ENCODE peak calls at places on chromosomes 2 and 18, in four cellular contexts. T is NCI-H2107, M is T-helper 17 cell, B is NCI-H774. O is an unnamed sample.

GRCh38 chr2:224801360-224801759 is 85.2 kb upstream of the CCDC195 start:
- DNase-seq in M (no peak), B (no peak), T (no peak), O (no peak)

GRCh38 chr2:62042944-62043343 is 137.5 kb downstream of the COMMD1 start:
- DNase-seq in T (no peak), M (no peak), B (no peak), O (no peak)

GRCh38 chr2:222760301-222760897 is 88.9 kb downstream of the MOGAT1 start:
- DNase-seq in M (no peak), B (no peak), T (no peak), O (no peak)

GRCh38 chr2:129396980-129397599 is 582.4 kb upstream of the RAB6C start:
- DNase-seq in M (no peak), T (peak), B (no peak), O (peak)

GRCh38 chr2:101616411-101616810 is 81.1 kb upstream of the MAP4K4 start:
- DNase-seq in M (no peak), B (peak), T (peak), O (no peak)

GRCh38 chr18:58953627-58954026 is 89.0 kb downstream of the ZNF532 start:
- DNase-seq in B (peak), M (no peak), T (no peak), O (no peak)

GRCh38 chr2:225512873-225513580 is 113.5 kb downstream of the NYAP2 start:
- DNase-seq in M (no peak), T (no peak), B (no peak), O (no peak)

GRCh38 chr2:189880963-189881362 is 96.7 kb downstream of the PMS1 start:
- DNase-seq in B (no peak), M (no peak), T (no peak), O (no peak)

GRCh38 chr2:43637030-43637803 is at the start of gene PLEKHH2:
- DNase-seq in B (peak), M (peak), T (peak), O (peak)

GRCh38 chr2:181235683-181236459 is 221.3 kb upstream of the ITGA4 start:
- DNase-seq in T (no peak), M (no peak), B (no peak), O (no peak)

GRCh38 chr2:9554841-9555337 is 741 bp downstream of the ADAM17 start:
- DNase-seq in M (no peak), T (no peak), B (no peak), O (no peak)

GRCh38 chr2:47221956-47222355 is 66.8 kb upstream of the STPG4 start:
- DNase-seq in T (no peak), M (no peak), B (no peak), O (no peak)

GRCh38 chr2:73239776-73240175 is 5.7 kb downstream of the CCT7 start:
- DNase-seq in T (no peak), B (no peak), M (no peak), O (no peak)

GRCh38 chr2:119024568-119024967 is 82.6 kb downstream of the MARCO start:
- DNase-seq in T (no peak), M (no peak), B (no peak), O (no peak)

GRCh38 chr2:128323501-128323931 is 4.8 kb upstream of the HS6ST1 start:
- DNase-seq in B (no peak), M (peak), T (no peak), O (peak)

GRCh38 chr2:174330945-174331619 is 3.7 kb upstream of the SP9 start:
- DNase-seq in T (no peak), B (no peak), M (no peak), O (no peak)

GRCh38 chr2:159944874-159945273 is 117.5 kb downstream of the PLA2R1 start:
- DNase-seq in T (no peak), B (no peak), M (no peak), O (no peak)

GRCh38 chr2:159892990-159893389 is 95.0 kb upstream of the CD302 start:
- DNase-seq in T (no peak), M (no peak), B (no peak), O (no peak)

GRCh38 chr2:24117902-24118301 is 5.2 kb downstream of the PFN4 start:
- DNase-seq in M (no peak), B (no peak), T (no peak), O (no peak)

GRCh38 chr18:63999871-64000270 is 30.0 kb downstream of the SERPINB8 start:
- DNase-seq in M (no peak), T (no peak), B (peak), O (no peak)

GRCh38 chr2:126736133-126736874 is 80.3 kb downstream of the GYPC start:
- DNase-seq in T (no peak), M (no peak), B (no peak), O (no peak)

GRCh38 chr2:77232909-77233308 is 289.3 kb downstream of the LRRTM4 start:
- DNase-seq in M (no peak), B (no peak), T (no peak), O (no peak)

GRCh38 chr18:68489018-68489792 is 225.7 kb downstream of the TMX3 start:
- DNase-seq in M (no peak), T (no peak), B (no peak), O (no peak)

GRCh38 chr2:85445316-85446295 is 27.1 kb downstream of the SH2D6 start:
- DNase-seq in B (no peak), T (peak), M (no peak), O (no peak)

GRCh38 chr2:10028988-10029874 is 14.1 kb upstream of the KLF11 start:
- DNase-seq in M (peak), T (no peak), B (no peak), O (no peak)

GRCh38 chr2:102251042-102251848 is 60.1 kb upstream of the IL1RL1 start:
- DNase-seq in B (no peak), M (peak), T (no peak), O (no peak)

GRCh38 chr2:88265352-88265960 is 95.3 kb downstream of the THNSL2 start:
- DNase-seq in M (no peak), T (no peak), B (no peak), O (no peak)

O was measured in progenitor cell of endocrine pancreas.